ENCODE peak calls at places on chromosomes 5 and 9, in six cellular contexts. N is K562, D is HepG2, O is HCT116, E is Panc1, L is GM23338. J is an unnamed sample.

GRCh38 chr9:87502446-87503232 is 5.0 kb downstream of the DAPK1 start:
- ATAC-seq in N (no peak), D (no peak), O (no peak), L (no peak), E (no peak), J (peak)

GRCh38 chr9:93582115-93582514 is 5.7 kb downstream of the PHF2 start:
- ATAC-seq in D (peak), L (peak), O (no peak), N (peak), E (no peak), J (no peak)

GRCh38 chr9:16343249-16344237 is 526.9 kb downstream of the BNC2 start:
- ATAC-seq in D (no peak), O (no peak), E (no peak), N (no peak), L (no peak), J (peak)

GRCh38 chr5:53826503-53826902 is 266.1 kb downstream of the NDUFS4 start:
- ATAC-seq in N (peak), D (peak), E (no peak), L (peak), O (no peak), J (no peak)

GRCh38 chr9:91852801-91853347 is 97.2 kb downstream of the ROR2 start:
- ATAC-seq in N (no peak), E (no peak), L (no peak), O (no peak), D (no peak), J (peak)

GRCh38 chr9:114223564-114224246 is 68.4 kb downstream of the COL27A1 start:
- ATAC-seq in N (peak), L (no peak), O (peak), D (peak), E (peak), J (no peak)

GRCh38 chr5:23367863-23368262 is 139.5 kb upstream of the PRDM9 start:
- ATAC-seq in O (no peak), L (no peak), N (no peak), E (no peak), D (no peak), J (no peak)

GRCh38 chr9:16126042-16126441 is 573.2 kb downstream of the CCDC171 start:
- ATAC-seq in L (no peak), N (no peak), D (no peak), E (no peak), O (no peak), J (no peak)

GRCh38 chr5:72465068-72465467 is 42.1 kb downstream of the ZNF366 start:
- ATAC-seq in E (no peak), D (no peak), L (no peak), O (no peak), N (no peak), J (no peak)

GRCh38 chr9:98563997-98564396 is 144.7 kb downstream of the GABBR2 start:
- ATAC-seq in L (no peak), O (no peak), N (no peak), E (no peak), D (no peak), J (no peak)

GRCh38 chr9:98503867-98504800 is 204.6 kb downstream of the GABBR2 start:
- ATAC-seq in O (no peak), L (peak), E (no peak), N (peak), D (no peak), J (no peak)

GRCh38 chr5:150448960-150449490 is 514 bp downstream of the RPS14 start:
- ATAC-seq in O (peak), D (peak), N (peak), E (peak), L (peak), J (no peak)
- TF ChIP-seq POLR2AphosphoS5 in O (no peak), D (no peak), N (no peak), E (no peak), L (no peak), J (no peak)

GRCh38 chr5:133261993-133262392 is 210.2 kb downstream of the HSPA4 start:
- ATAC-seq in L (peak), E (no peak), O (no peak), N (peak), D (peak), J (no peak)
- TF ChIP-seq CTCF in L (no peak), E (no peak), O (no peak), N (no peak), D (peak), J (no peak)

DNA sequence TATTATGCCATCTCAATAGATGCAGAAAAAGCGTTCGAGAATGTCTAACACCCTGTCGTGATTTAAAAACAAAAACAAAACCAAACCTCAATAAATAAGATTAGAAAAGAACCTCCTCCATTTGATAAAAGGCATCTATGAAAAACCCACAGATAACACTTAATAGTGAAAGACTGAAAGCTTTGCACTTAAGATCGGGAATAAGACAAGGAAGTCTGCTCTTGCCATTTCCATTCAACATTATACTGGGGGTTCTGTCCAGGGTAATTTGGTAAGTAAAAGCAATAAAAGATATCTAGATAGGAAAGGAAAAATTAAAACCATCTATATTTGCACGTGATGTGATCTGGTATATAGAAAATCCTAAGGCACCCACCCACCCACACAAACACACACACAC is 7.3 kb upstream of the EXOSC3 start:
- ATAC-seq in N (no peak), O (no peak), L (no peak), D (no peak), E (no peak), J (no peak)
- H3K4me3 ChIP-seq in N (no peak), O (no peak), L (no peak), D (no peak), E (no peak), J (no peak)

GRCh38 chr5:107624233-107624632 is 46.5 kb downstream of the EFNA5 start:
- ATAC-seq in E (no peak), O (no peak), D (no peak), N (no peak), L (no peak), J (no peak)

GRCh38 chr5:107631805-107632362 is 38.9 kb downstream of the EFNA5 start:
- ATAC-seq in L (no peak), E (no peak), D (no peak), N (no peak), O (no peak), J (no peak)

GRCh38 chr5:107635276-107635675 is 35.5 kb downstream of the EFNA5 start:
- ATAC-seq in E (no peak), D (no peak), L (peak), O (no peak), N (no peak), J (no peak)

GRCh38 chr5:107633171-107633901 is 37.4 kb downstream of the EFNA5 start:
- ATAC-seq in L (peak), D (no peak), N (no peak), E (no peak), O (no peak), J (peak)

GRCh38 chr5:107630184-107630583 is 40.6 kb downstream of the EFNA5 start:
- ATAC-seq in L (no peak), O (no peak), N (no peak), E (no peak), D (no peak), J (no peak)
- TF ChIP-seq POLR2AphosphoS5 in L (no peak), O (no peak), N (no peak), E (no peak), D (no peak), J (no peak)

GRCh38 chr9:8856686-8857329 is 1057.2 kb upstream of the DMAC1 start:
- ATAC-seq in D (peak), E (no peak), N (no peak), O (no peak), L (peak), J (no peak)
- TF ChIP-seq CTCF in D (no peak), E (no peak), N (no peak), O (no peak), L (no peak), J (no peak)

GRCh38 chr9:112764837-112765236 is 14.3 kb downstream of the SNX30 start:
- ATAC-seq in L (peak), N (peak), E (peak), D (peak), O (peak), J (no peak)
- H3K4me3 ChIP-seq in L (no peak), N (no peak), E (no peak), D (peak), O (no peak), J (no peak)

GRCh38 chr9:36036780-36037579 is at the start of gene RECK:
- ATAC-seq in E (peak), L (peak), D (peak), O (peak), N (peak), J (peak)
- TF ChIP-seq POLR2AphosphoS5 in E (no peak), L (peak), D (no peak), O (peak), N (no peak), J (no peak)

GRCh38 chr5:144390133-144390532 is 219.5 kb downstream of the KCTD16 start:
- ATAC-seq in N (no peak), E (no peak), L (peak), D (no peak), O (peak), J (no peak)
- TF ChIP-seq CTCF in N (no peak), E (peak), L (peak), D (peak), O (peak), J (no peak)

GRCh38 chr9:109769250-109769649 is 10.7 kb upstream of the PALM2AKAP2 start:
- ATAC-seq in N (no peak), O (no peak), D (no peak), L (no peak), E (no peak), J (no peak)
- H3K4me3 ChIP-seq in N (no peak), O (no peak), D (no peak), L (no peak), E (no peak), J (no peak)